ENCODE peak calls at places on chromosomes 5 and 9, in seven cellular contexts. O, R, J, T, V, M and Y are unnamed samples.

GRCh38 chr5:57435701-57436134 is 46.9 kb downstream of the ACTBL2 start:
- DNase-seq in O (no peak), R (peak), J (no peak), T (peak), V (no peak), M (no peak), Y (no peak)

GRCh38 chr5:81232449-81233079 is 558 bp upstream of the CKMT2 start:
- DNase-seq in O (no peak), R (no peak), J (no peak), T (peak), V (no peak), M (no peak), Y (no peak)

GRCh38 chr5:80143491-80143890 is 108.3 kb downstream of the THBS4 start:
- DNase-seq in O (no peak), R (no peak), J (peak), T (no peak), V (no peak), M (no peak), Y (no peak)

GRCh38 chr9:97934321-97935115 is 3.5 kb downstream of the HEMGN start:
- DNase-seq in O (peak), R (no peak), J (peak), T (no peak), V (no peak), M (no peak), Y (no peak)

GRCh38 chr5:94793113-94793815 is 174.8 kb downstream of the SLF1 start:
- DNase-seq in O (no peak), R (no peak), J (no peak), T (no peak), V (peak), M (no peak), Y (no peak)

GRCh38 chr9:77954619-77955018 is 77.0 kb downstream of the GNAQ start:
- DNase-seq in O (no peak), R (no peak), J (no peak), T (no peak), V (no peak), M (no peak), Y (no peak)

GRCh38 chr9:85523202-85523601 is 218.6 kb downstream of the AGTPBP1 start:
- DNase-seq in O (no peak), R (no peak), J (no peak), T (no peak), V (no peak), M (no peak), Y (no peak)

GRCh38 chr9:113990975-113991471 is 87.1 kb downstream of the AMBP start:
- DNase-seq in O (no peak), R (no peak), J (no peak), T (no peak), V (no peak), M (no peak), Y (no peak)

GRCh38 chr9:13427587-13427986 is 148.1 kb upstream of the MPDZ start:
- DNase-seq in O (no peak), R (no peak), J (no peak), T (peak), V (no peak), M (no peak), Y (peak)

GRCh38 chr5:32387176-32387575 is 57.4 kb downstream of the ZFR start:
- DNase-seq in O (no peak), R (no peak), J (no peak), T (no peak), V (no peak), M (no peak), Y (no peak)

GRCh38 chr9:83056180-83056579 is 6.8 kb downstream of the RASEF start:
- DNase-seq in O (no peak), R (no peak), J (no peak), T (no peak), V (no peak), M (no peak), Y (no peak)

GRCh38 chr5:57338068-57338848 is 144.4 kb downstream of the ACTBL2 start:
- DNase-seq in O (peak), R (peak), J (peak), T (peak), V (no peak), M (no peak), Y (peak)

GRCh38 chr9:73093740-73094379 is 57.8 kb upstream of the ANXA1 start:
- DNase-seq in O (no peak), R (no peak), J (no peak), T (no peak), V (no peak), M (no peak), Y (no peak)

DNA sequence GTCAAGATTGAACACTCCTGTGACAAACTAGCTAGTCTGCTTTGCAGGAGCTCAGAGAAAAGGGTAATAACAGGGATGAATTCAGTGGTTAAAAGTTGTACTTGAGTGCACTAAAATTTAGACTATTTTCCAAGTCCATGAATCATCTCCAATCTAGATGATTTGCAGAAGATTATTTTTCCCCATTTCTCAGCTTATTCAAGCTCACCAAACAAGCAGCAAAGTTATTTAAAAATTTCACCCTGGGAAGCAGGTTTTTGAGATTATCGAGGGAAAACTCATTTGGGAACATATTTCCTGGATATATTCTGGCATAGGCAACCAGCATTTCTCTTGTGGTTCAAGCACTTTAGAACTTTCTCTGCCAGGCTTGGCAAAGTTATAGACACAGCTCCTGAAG is 311.4 kb downstream of the TLE1 start:
- DNase-seq in O (no peak), R (no peak), J (no peak), T (no peak), V (no peak), M (no peak), Y (no peak)
- TF ChIP-seq SP1 in O (no peak), R (no peak), J (no peak), T (no peak), V (no peak), M (no peak), Y (no peak)

GRCh38 chr5:161507591-161507990 is 38.9 kb downstream of the GABRB2 start:
- DNase-seq in O (no peak), R (no peak), J (no peak), T (no peak), V (no peak), M (no peak), Y (no peak)
- TF ChIP-seq SP1 in O (no peak), R (no peak), J (no peak), T (no peak), V (no peak), M (no peak), Y (no peak)

GRCh38 chr5:76547242-76547890 is 75.8 kb downstream of the F2RL2 start:
- DNase-seq in O (no peak), R (no peak), J (no peak), T (no peak), V (peak), M (no peak), Y (no peak)
- TF ChIP-seq SP1 in O (no peak), R (no peak), J (no peak), T (no peak), V (peak), M (no peak), Y (no peak)

GRCh38 chr5:127645300-127645726 is 3.6 kb upstream of the CTXN3 start:
- DNase-seq in O (no peak), R (no peak), J (no peak), T (no peak), V (no peak), M (no peak), Y (no peak)
- TF ChIP-seq SP1 in O (no peak), R (no peak), J (no peak), T (no peak), V (no peak), M (no peak), Y (no peak)

GRCh38 chr9:92384373-92384772 is 20.0 kb downstream of the OGN start:
- DNase-seq in O (no peak), R (no peak), J (no peak), T (no peak), V (no peak), M (no peak), Y (no peak)

GRCh38 chr9:92385474-92385873 is 18.9 kb downstream of the OGN start:
- DNase-seq in O (no peak), R (no peak), J (no peak), T (no peak), V (no peak), M (no peak), Y (no peak)

GRCh38 chr9:92385001-92385400 is 19.4 kb downstream of the OGN start:
- DNase-seq in O (no peak), R (no peak), J (no peak), T (no peak), V (no peak), M (no peak), Y (no peak)

GRCh38 chr9:92378825-92379535 is 25.4 kb downstream of the OGN start:
- DNase-seq in O (no peak), R (no peak), J (no peak), T (no peak), V (no peak), M (no peak), Y (no peak)

GRCh38 chr9:92381780-92382179 is 22.6 kb downstream of the OGN start:
- DNase-seq in O (no peak), R (no peak), J (no peak), T (no peak), V (no peak), M (no peak), Y (no peak)
- TF ChIP-seq SP1 in O (no peak), R (no peak), J (no peak), T (no peak), V (no peak), M (no peak), Y (no peak)

GRCh38 chr5:62473209-62473608 is 60.6 kb downstream of the IPO11 start:
- DNase-seq in O (no peak), R (no peak), J (no peak), T (no peak), V (no peak), M (no peak), Y (no peak)

GRCh38 chr5:62477801-62478200 is 65.2 kb downstream of the IPO11 start:
- DNase-seq in O (no peak), R (no peak), J (no peak), T (no peak), V (no peak), M (no peak), Y (no peak)

DNA sequence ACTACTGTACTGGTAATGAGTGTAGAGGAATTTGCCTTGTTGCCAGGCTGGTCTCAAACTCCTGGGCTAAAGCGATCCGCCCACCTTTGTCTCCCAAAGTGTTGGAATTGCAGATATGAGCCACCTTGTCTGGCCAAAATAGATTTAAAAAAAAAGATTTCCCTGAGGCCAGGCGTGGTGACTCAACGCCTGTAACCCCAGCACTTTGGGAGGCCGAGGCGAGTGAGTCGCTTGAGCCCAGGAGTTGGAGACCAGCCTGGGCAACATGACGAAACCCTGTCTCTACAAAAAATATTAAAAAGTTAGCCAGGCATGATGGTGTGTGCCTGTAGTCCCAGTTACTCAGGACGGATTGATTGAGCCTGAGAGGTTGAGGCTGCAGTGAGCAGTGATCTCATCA is 62.5 kb downstream of the IPO11 start:
- DNase-seq in O (no peak), R (peak), J (no peak), T (no peak), V (no peak), M (no peak), Y (no peak)
- TF ChIP-seq SP1 in O (no peak), R (no peak), J (no peak), T (no peak), V (no peak), M (no peak), Y (no peak)

GRCh38 chr9:37909326-37909725 is 5.4 kb upstream of the SLC25A51 start:
- DNase-seq in O (no peak), R (no peak), J (no peak), T (no peak), V (no peak), M (no peak), Y (no peak)

GRCh38 chr9:37910271-37910670 is 6.3 kb upstream of the SLC25A51 start:
- DNase-seq in O (no peak), R (no peak), J (no peak), T (no peak), V (no peak), M (no peak), Y (no peak)

GRCh38 chr9:37906312-37907239 is 2.6 kb upstream of the SLC25A51 start:
- DNase-seq in O (no peak), R (no peak), J (no peak), T (no peak), V (no peak), M (no peak), Y (no peak)

GRCh38 chr9:37908698-37909186 is 4.8 kb upstream of the SLC25A51 start:
- DNase-seq in O (no peak), R (no peak), J (no peak), T (peak), V (no peak), M (no peak), Y (no peak)

DNA sequence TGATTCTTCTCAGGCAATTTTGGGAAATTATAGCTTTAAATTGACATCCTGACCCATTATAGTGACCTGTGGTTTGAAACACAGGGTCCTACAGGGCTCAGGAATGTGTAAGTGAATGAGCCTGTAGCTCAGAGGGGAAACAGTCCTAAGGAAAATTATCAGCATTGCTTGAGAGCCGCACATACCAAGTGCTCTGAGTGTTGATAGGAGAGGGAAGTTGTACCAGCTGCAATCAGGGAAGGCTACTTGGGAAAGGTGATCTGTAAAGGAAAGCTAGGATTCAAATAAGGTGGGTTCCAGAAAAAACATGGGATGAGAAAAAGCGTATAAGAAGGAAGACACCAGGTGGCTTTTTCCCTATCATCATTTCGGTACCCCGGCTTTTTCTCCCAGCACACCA is 4.4 kb upstream of the SLC25A51 start:
- DNase-seq in O (no peak), R (no peak), J (no peak), T (no peak), V (no peak), M (no peak), Y (no peak)
- TF ChIP-seq SP1 in O (no peak), R (no peak), J (no peak), T (no peak), V (no peak), M (no peak), Y (no peak)